ENCODE peak calls at places on chromosome 21, in ten cellular contexts. S is AG04450, E is A549, I is upper lobe of left lung, P is testis, Y is SJSA1, J is left ventricle myocardium inferior, G is GM23248, V is right atrium auricular region, O is tibial nerve. Q is an unnamed sample.

GRCh38 chr21:40176732-40177131 is 309.5 kb downstream of the PCP4 start:
- DNase-seq in S (no peak), E (no peak), I (no peak), P (no peak), Y (no peak), J (no peak), G (no peak), V (no peak), O (no peak), Q (no peak)

GRCh38 chr21:45623436-45623835 is 20.1 kb upstream of the PCBP3 start:
- DNase-seq in S (no peak), E (no peak), I (no peak), P (no peak), Y (no peak), J (no peak), G (no peak), V (no peak), O (no peak), Q (no peak)

GRCh38 chr21:20334585-20334984 is 663.6 kb upstream of the NCAM2 start:
- DNase-seq in S (no peak), E (no peak), I (no peak), P (no peak), Y (no peak), J (no peak), G (no peak), V (no peak), O (no peak), Q (no peak)

GRCh38 chr21:38140192-38140905 is 116.4 kb upstream of the KCNJ15 start:
- DNase-seq in S (no peak), E (peak), I (peak), P (no peak), Y (no peak), J (peak), G (peak), V (no peak), O (peak), Q (peak)

GRCh38 chr21:45110873-45111624 is 36.7 kb downstream of the ADARB1 start:
- DNase-seq in S (no peak), E (no peak), I (no peak), P (no peak), Y (no peak), J (no peak), G (no peak), V (no peak), O (no peak), Q (no peak)

GRCh38 chr21:31873275-31873695 is 465 bp downstream of the HUNK start:
- DNase-seq in S (no peak), E (peak), I (no peak), P (no peak), Y (no peak), J (no peak), G (no peak), V (no peak), O (no peak), Q (no peak)

GRCh38 chr21:45575993-45576837 is 34.0 kb upstream of the SLC19A1 start:
- DNase-seq in S (no peak), E (no peak), I (peak), P (no peak), Y (no peak), J (peak), G (no peak), V (no peak), O (no peak), Q (peak)

GRCh38 chr21:27108228-27108627 is 141.3 kb upstream of the ADAMTS5 start:
- DNase-seq in S (no peak), E (no peak), I (no peak), P (no peak), Y (no peak), J (no peak), G (peak), V (no peak), O (no peak), Q (no peak)

GRCh38 chr21:14686466-14687276 is 140.6 kb upstream of the SAMSN1 start:
- DNase-seq in S (no peak), E (no peak), I (no peak), P (no peak), Y (no peak), J (no peak), G (no peak), V (no peak), O (no peak), Q (no peak)

GRCh38 chr21:14120091-14120734 is 90.5 kb downstream of the LIPI start:
- DNase-seq in S (no peak), E (no peak), I (peak), P (peak), Y (no peak), J (no peak), G (peak), V (no peak), O (peak), Q (no peak)

GRCh38 chr21:23160914-23161313 is 2162.7 kb downstream of the NCAM2 start:
- DNase-seq in S (no peak), E (no peak), I (no peak), P (no peak), Y (no peak), J (no peak), G (no peak), V (no peak), O (no peak), Q (no peak)

GRCh38 chr21:15688809-15689208 is 41.0 kb upstream of the USP25 start:
- DNase-seq in S (no peak), E (no peak), I (no peak), P (no peak), Y (no peak), J (no peak), G (no peak), V (no peak), O (no peak), Q (no peak)

GRCh38 chr21:45448810-45449657 is 44.1 kb downstream of the COL18A1 start:
- DNase-seq in S (no peak), E (no peak), I (no peak), P (no peak), Y (no peak), J (no peak), G (no peak), V (no peak), O (no peak), Q (no peak)

GRCh38 chr21:25626752-25627151 is 12.3 kb upstream of the JAM2 start:
- DNase-seq in S (no peak), E (no peak), I (peak), P (peak), Y (no peak), J (peak), G (no peak), V (no peak), O (peak), Q (no peak)

GRCh38 chr21:18155508-18156193 is 89.0 kb upstream of the CHODL start:
- DNase-seq in S (no peak), E (no peak), I (no peak), P (no peak), Y (no peak), J (no peak), G (no peak), V (no peak), O (no peak), Q (no peak)

GRCh38 chr21:45393021-45393420 is 11.9 kb upstream of the COL18A1 start:
- DNase-seq in S (no peak), E (no peak), I (no peak), P (no peak), Y (no peak), J (peak), G (no peak), V (no peak), O (no peak), Q (no peak)

GRCh38 chr21:35357041-35357780 is 308.1 kb upstream of the RUNX1 start:
- DNase-seq in S (no peak), E (no peak), I (no peak), P (no peak), Y (no peak), J (no peak), G (no peak), V (no peak), O (no peak), Q (no peak)

GRCh38 chr21:34074283-34075098 is 1.1 kb downstream of the MRPS6 start:
- DNase-seq in S (no peak), E (no peak), I (no peak), P (no peak), Y (no peak), J (no peak), G (peak), V (no peak), O (no peak), Q (no peak)

GRCh38 chr21:44354775-44355771 is 1.7 kb downstream of the TRPM2 start:
- DNase-seq in S (no peak), E (no peak), I (no peak), P (no peak), Y (no peak), J (no peak), G (no peak), V (no peak), O (no peak), Q (no peak)

DNA sequence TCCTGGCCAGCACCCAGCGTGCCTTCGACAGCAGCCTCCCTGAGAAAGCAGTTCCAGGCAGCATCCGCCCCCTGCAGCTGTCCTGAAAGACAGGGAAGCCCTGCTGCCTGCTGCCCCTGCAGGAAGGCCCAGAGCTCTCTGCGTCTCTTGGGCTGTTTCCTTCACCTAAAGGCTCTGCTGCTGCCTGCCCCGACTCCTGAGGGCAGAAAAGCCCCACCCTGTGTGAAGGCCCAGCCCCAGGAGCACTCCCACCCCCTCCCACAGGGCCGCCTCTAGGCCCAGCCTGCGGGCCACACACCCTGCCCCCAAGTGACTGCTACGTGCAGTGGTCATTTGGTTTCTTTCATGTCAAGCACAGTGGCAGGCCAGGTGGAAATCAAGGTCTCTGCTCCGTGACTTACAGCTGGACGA is 12.4 kb downstream of the RIPK4 start:
- DNase-seq in S (no peak), E (no peak), I (no peak), P (no peak), Y (no peak), J (no peak), G (no peak), V (no peak), O (no peak), Q (no peak)
- H3K27ac ChIP-seq in S (no peak), E (peak), I (no peak), P (no peak), Y (no peak), J (no peak), G (no peak), V (no peak), O (no peak), Q (no peak)

GRCh38 chr21:43307677-43308070 is 119.3 kb downstream of the SIK1 start:
- DNase-seq in S (no peak), E (no peak), I (no peak), P (no peak), Y (no peak), J (no peak), G (no peak), V (no peak), O (no peak), Q (no peak)
- H3K27ac ChIP-seq in S (no peak), E (peak), I (no peak), P (no peak), Y (peak), J (no peak), G (no peak), V (no peak), O (no peak), Q (peak)

GRCh38 chr21:46645840-46646239 is 10.4 kb downstream of the PRMT2 start:
- DNase-seq in S (no peak), E (no peak), I (no peak), P (no peak), Y (no peak), J (no peak), G (no peak), V (no peak), O (no peak), Q (no peak)

GRCh38 chr21:46646541-46647154 is 11.2 kb downstream of the PRMT2 start:
- DNase-seq in S (no peak), E (no peak), I (no peak), P (no peak), Y (no peak), J (no peak), G (no peak), V (no peak), O (no peak), Q (no peak)

GRCh38 chr21:46639489-46640386 is 4.3 kb downstream of the PRMT2 start:
- DNase-seq in S (no peak), E (peak), I (no peak), P (no peak), Y (no peak), J (no peak), G (peak), V (no peak), O (no peak), Q (no peak)

GRCh38 chr21:46641656-46642055 is 6.2 kb downstream of the PRMT2 start:
- DNase-seq in S (no peak), E (no peak), I (no peak), P (no peak), Y (no peak), J (no peak), G (peak), V (no peak), O (no peak), Q (no peak)

GRCh38 chr21:46643379-46644177 is 8.1 kb downstream of the PRMT2 start:
- DNase-seq in S (no peak), E (no peak), I (no peak), P (no peak), Y (no peak), J (no peak), G (no peak), V (no peak), O (no peak), Q (no peak)
- H3K27ac ChIP-seq in S (no peak), E (no peak), I (no peak), P (no peak), Y (no peak), J (no peak), G (no peak), V (no peak), O (no peak), Q (no peak)

GRCh38 chr21:28311776-28312175 is 680.9 kb downstream of the LTN1 start:
- DNase-seq in S (no peak), E (no peak), I (no peak), P (no peak), Y (no peak), J (no peak), G (peak), V (no peak), O (no peak), Q (no peak)
- H3K27ac ChIP-seq in S (no peak), E (no peak), I (no peak), P (no peak), Y (no peak), J (no peak), G (no peak), V (no peak), O (no peak), Q (no peak)

GRCh38 chr21:36461918-36462486 is 17.9 kb downstream of the CLDN14 start:
- DNase-seq in S (no peak), E (no peak), I (no peak), P (no peak), Y (no peak), J (no peak), G (no peak), V (no peak), O (no peak), Q (no peak)
- H3K27ac ChIP-seq in S (no peak), E (peak), I (no peak), P (no peak), Y (no peak), J (no peak), G (no peak), V (no peak), O (no peak), Q (no peak)